ENCODE peak calls at places on chromosomes 3 and 15, in six cellular contexts. One of them, this sample, is unnamed.

GRCh38 chr3:188415196-188415595 is 261.2 kb downstream of the LPP start:
- DNase-seq in H1: no peak
- DNase-seq in trophoblast cell: no peak
- DNase-seq in mesenchymal stem cell: no peak
- DNase-seq in H9: no peak
- DNase-seq in IMR-90: peak; percentile 33
- DNase-seq in this sample: no peak

GRCh38 chr15:25403771-25404170 is 35.1 kb downstream of the UBE3A start:
- DNase-seq in trophoblast cell: no peak
- DNase-seq in H9: no peak
- DNase-seq in IMR-90: no peak
- DNase-seq in mesenchymal stem cell: no peak
- DNase-seq in H1: no peak
- DNase-seq in this sample: no peak

GRCh38 chr15:56838085-56838484 is 80.4 kb upstream of the TCF12 start:
- DNase-seq in H1: no peak
- DNase-seq in mesenchymal stem cell: no peak
- DNase-seq in trophoblast cell: no peak
- DNase-seq in H9: no peak
- DNase-seq in IMR-90: no peak
- DNase-seq in this sample: no peak

GRCh38 chr3:38966956-38967795 is 84.6 kb downstream of the SCN11A start:
- DNase-seq in H9: no peak
- DNase-seq in trophoblast cell: no peak
- DNase-seq in H1: no peak
- DNase-seq in mesenchymal stem cell: no peak
- DNase-seq in IMR-90: no peak
- DNase-seq in this sample: no peak

GRCh38 chr15:93250905-93251304 is 161.9 kb upstream of the RGMA start:
- DNase-seq in H9: no peak
- DNase-seq in IMR-90: no peak
- DNase-seq in trophoblast cell: no peak
- DNase-seq in mesenchymal stem cell: no peak
- DNase-seq in H1: no peak
- DNase-seq in this sample: no peak

GRCh38 chr3:56884387-56884786 is 82.6 kb upstream of the ARHGEF3 start:
- DNase-seq in IMR-90: no peak
- DNase-seq in H9: no peak
- DNase-seq in mesenchymal stem cell: no peak
- DNase-seq in trophoblast cell: no peak
- DNase-seq in H1: no peak
- DNase-seq in this sample: no peak

GRCh38 chr3:101453966-101454365 is 59.0 kb downstream of the SENP7 start:
- DNase-seq in trophoblast cell: no peak
- DNase-seq in IMR-90: peak; percentile 42
- DNase-seq in mesenchymal stem cell: no peak
- DNase-seq in H1: no peak
- DNase-seq in H9: no peak
- DNase-seq in this sample: no peak

GRCh38 chr3:138946554-138947302 is at the start of the genes FOXL2 and FOXL2NB:
- DNase-seq in H9: peak; percentile 86
- DNase-seq in IMR-90: peak; percentile 48
- DNase-seq in mesenchymal stem cell: peak; percentile 47
- DNase-seq in trophoblast cell: peak; percentile 31
- DNase-seq in H1: no peak
- DNase-seq in this sample: peak; percentile 57

GRCh38 chr3:55128201-55128870 is 200.5 kb upstream of the LRTM1 start:
- DNase-seq in H1: no peak
- DNase-seq in IMR-90: peak; percentile 28
- DNase-seq in H9: no peak
- DNase-seq in mesenchymal stem cell: no peak
- DNase-seq in trophoblast cell: no peak
- DNase-seq in this sample: peak; percentile 29

GRCh38 chr3:178001670-178002101 is 534.5 kb upstream of the KCNMB2 start:
- DNase-seq in mesenchymal stem cell: no peak
- DNase-seq in H1: no peak
- DNase-seq in H9: no peak
- DNase-seq in IMR-90: no peak
- DNase-seq in trophoblast cell: no peak
- DNase-seq in this sample: no peak

GRCh38 chr15:38029741-38030140 is 95.3 kb downstream of the TMCO5A start:
- DNase-seq in IMR-90: peak; percentile 86
- DNase-seq in H1: no peak
- DNase-seq in mesenchymal stem cell: no peak
- DNase-seq in trophoblast cell: no peak
- DNase-seq in H9: no peak
- DNase-seq in this sample: no peak

GRCh38 chr3:155884292-155884691 is 13.8 kb downstream of the GMPS start:
- DNase-seq in mesenchymal stem cell: no peak
- DNase-seq in trophoblast cell: no peak
- DNase-seq in IMR-90: no peak
- DNase-seq in H1: no peak
- DNase-seq in H9: no peak
- DNase-seq in this sample: no peak

GRCh38 chr3:76566904-76567303 is 473.0 kb upstream of the ROBO2 start:
- DNase-seq in H9: no peak
- DNase-seq in mesenchymal stem cell: no peak
- DNase-seq in H1: no peak
- DNase-seq in trophoblast cell: no peak
- DNase-seq in IMR-90: no peak
- DNase-seq in this sample: no peak

GRCh38 chr15:76127169-76127568 is 67.4 kb downstream of the TMEM266 start:
- DNase-seq in trophoblast cell: no peak
- DNase-seq in mesenchymal stem cell: no peak
- DNase-seq in H1: no peak
- DNase-seq in IMR-90: no peak
- DNase-seq in H9: no peak
- DNase-seq in this sample: no peak

GRCh38 chr3:157129782-157130137 is 30.2 kb downstream of the CCNL1 start:
- DNase-seq in mesenchymal stem cell: no peak
- DNase-seq in H1: no peak
- DNase-seq in H9: no peak
- DNase-seq in trophoblast cell: no peak
- DNase-seq in IMR-90: no peak
- DNase-seq in this sample: peak; percentile 26

GRCh38 chr15:70792171-70792573 is 28.8 kb upstream of the UACA start:
- DNase-seq in H9: no peak
- DNase-seq in H1: no peak
- DNase-seq in mesenchymal stem cell: peak; percentile 59
- DNase-seq in trophoblast cell: no peak
- DNase-seq in IMR-90: peak; percentile 87
- DNase-seq in this sample: no peak

GRCh38 chr15:81021321-81021720 is 20.6 kb downstream of the TLNRD1 start:
- DNase-seq in IMR-90: no peak
- DNase-seq in H1: no peak
- DNase-seq in trophoblast cell: no peak
- DNase-seq in mesenchymal stem cell: no peak
- DNase-seq in H9: no peak
- DNase-seq in this sample: no peak

GRCh38 chr3:107523361-107524213 is 825 bp downstream of the BBX start:
- DNase-seq in trophoblast cell: peak; percentile 28
- DNase-seq in H9: peak; percentile 51
- DNase-seq in mesenchymal stem cell: peak; percentile 74
- DNase-seq in H1: no peak
- DNase-seq in IMR-90: peak; percentile 33
- DNase-seq in this sample: peak; percentile 51

GRCh38 chr15:88915354-88915753 is 2.2 kb upstream of the MFGE8 start:
- DNase-seq in trophoblast cell: no peak
- DNase-seq in IMR-90: no peak
- DNase-seq in H9: no peak
- DNase-seq in H1: no peak
- DNase-seq in mesenchymal stem cell: no peak
- DNase-seq in this sample: no peak

GRCh38 chr15:89105147-89105546 is 16.9 kb downstream of the ABHD2 start:
- DNase-seq in IMR-90: peak; percentile 99
- DNase-seq in mesenchymal stem cell: peak; percentile 87
- DNase-seq in H9: no peak
- DNase-seq in trophoblast cell: no peak
- DNase-seq in H1: no peak
- DNase-seq in this sample: no peak

GRCh38 chr3:46353639-46354410 is at the start of gene CCR2:
- DNase-seq in H1: no peak
- DNase-seq in trophoblast cell: peak; percentile 49
- DNase-seq in H9: no peak
- DNase-seq in IMR-90: no peak
- DNase-seq in mesenchymal stem cell: no peak
- DNase-seq in this sample: no peak
- H3K14ac ChIP-seq in H1: no peak within 1 kb of the TSS
- H3K14ac ChIP-seq in trophoblast cell: no peak within 1 kb of the TSS
- H3K14ac ChIP-seq in H9: no peak within 1 kb of the TSS
- H3K14ac ChIP-seq in IMR-90: no peak within 1 kb of the TSS
- H3K14ac ChIP-seq in mesenchymal stem cell: no peak within 1 kb of the TSS
- H3K14ac ChIP-seq in this sample: no peak within 1 kb of the TSS

GRCh38 chr3:135981701-135982403 is 16.3 kb downstream of the PPP2R3A start:
- DNase-seq in IMR-90: no peak
- DNase-seq in mesenchymal stem cell: no peak
- DNase-seq in H1: no peak
- DNase-seq in H9: no peak
- DNase-seq in trophoblast cell: no peak
- DNase-seq in this sample: no peak
- H3K14ac ChIP-seq in IMR-90: no peak overlapping the region
- H3K14ac ChIP-seq in mesenchymal stem cell: no peak overlapping the region
- H3K14ac ChIP-seq in H1: no peak overlapping the region
- H3K14ac ChIP-seq in H9: no peak overlapping the region
- H3K14ac ChIP-seq in trophoblast cell: no peak overlapping the region
- H3K14ac ChIP-seq in this sample: no peak overlapping the region

GRCh38 chr3:159848348-159849118 is 140.1 kb upstream of the IL12A start:
- DNase-seq in H1: no peak
- DNase-seq in trophoblast cell: no peak
- DNase-seq in H9: no peak
- DNase-seq in mesenchymal stem cell: no peak
- DNase-seq in IMR-90: no peak
- DNase-seq in this sample: no peak
- H3K14ac ChIP-seq in H1: no peak overlapping the region
- H3K14ac ChIP-seq in trophoblast cell: peak overlapping the region; percentile 34
- H3K14ac ChIP-seq in H9: no peak overlapping the region
- H3K14ac ChIP-seq in mesenchymal stem cell: no peak overlapping the region
- H3K14ac ChIP-seq in IMR-90: no peak overlapping the region
- H3K14ac ChIP-seq in this sample: no peak overlapping the region

GRCh38 chr3:125622381-125622788 is 27.1 kb upstream of the OSBPL11 start:
- DNase-seq in trophoblast cell: no peak
- DNase-seq in H1: no peak
- DNase-seq in H9: no peak
- DNase-seq in IMR-90: no peak
- DNase-seq in mesenchymal stem cell: no peak
- DNase-seq in this sample: no peak

GRCh38 chr3:125633767-125634166 is 38.5 kb upstream of the OSBPL11 start:
- DNase-seq in IMR-90: no peak
- DNase-seq in trophoblast cell: no peak
- DNase-seq in H1: no peak
- DNase-seq in mesenchymal stem cell: no peak
- DNase-seq in H9: no peak
- DNase-seq in this sample: no peak

GRCh38 chr3:125624341-125624740 is 29.0 kb upstream of the OSBPL11 start:
- DNase-seq in trophoblast cell: no peak
- DNase-seq in mesenchymal stem cell: no peak
- DNase-seq in H9: no peak
- DNase-seq in H1: no peak
- DNase-seq in IMR-90: peak; percentile 49
- DNase-seq in this sample: no peak

GRCh38 chr3:125632597-125632996 is 37.3 kb upstream of the OSBPL11 start:
- DNase-seq in H1: no peak
- DNase-seq in mesenchymal stem cell: no peak
- DNase-seq in IMR-90: no peak
- DNase-seq in H9: no peak
- DNase-seq in trophoblast cell: no peak
- DNase-seq in this sample: no peak

GRCh38 chr3:125628212-125628611 is 32.9 kb upstream of the OSBPL11 start:
- DNase-seq in trophoblast cell: no peak
- DNase-seq in IMR-90: no peak
- DNase-seq in H9: no peak
- DNase-seq in mesenchymal stem cell: no peak
- DNase-seq in H1: no peak
- DNase-seq in this sample: no peak
- H3K14ac ChIP-seq in trophoblast cell: no peak overlapping the region
- H3K14ac ChIP-seq in IMR-90: no peak overlapping the region
- H3K14ac ChIP-seq in H9: no peak overlapping the region
- H3K14ac ChIP-seq in mesenchymal stem cell: no peak overlapping the region
- H3K14ac ChIP-seq in H1: no peak overlapping the region
- H3K14ac ChIP-seq in this sample: no peak overlapping the region

GRCh38 chr15:36398212-36398611 is 181.2 kb upstream of the CDIN1 start:
- DNase-seq in trophoblast cell: no peak
- DNase-seq in mesenchymal stem cell: no peak
- DNase-seq in H9: no peak
- DNase-seq in IMR-90: no peak
- DNase-seq in H1: no peak
- DNase-seq in this sample: no peak
- H3K14ac ChIP-seq in trophoblast cell: no peak overlapping the region
- H3K14ac ChIP-seq in mesenchymal stem cell: no peak overlapping the region
- H3K14ac ChIP-seq in H9: no peak overlapping the region
- H3K14ac ChIP-seq in IMR-90: no peak overlapping the region
- H3K14ac ChIP-seq in H1: no peak overlapping the region
- H3K14ac ChIP-seq in this sample: no peak overlapping the region

GRCh38 chr15:42359990-42360389 is 689 bp downstream of the CAPN3 start:
- DNase-seq in H1: no peak
- DNase-seq in H9: no peak
- DNase-seq in IMR-90: no peak
- DNase-seq in trophoblast cell: no peak
- DNase-seq in mesenchymal stem cell: no peak
- DNase-seq in this sample: no peak
- H3K14ac ChIP-seq in H1: no peak overlapping the region
- H3K14ac ChIP-seq in H9: no peak overlapping the region
- H3K14ac ChIP-seq in IMR-90: no peak overlapping the region
- H3K14ac ChIP-seq in trophoblast cell: no peak overlapping the region
- H3K14ac ChIP-seq in mesenchymal stem cell: no peak overlapping the region
- H3K14ac ChIP-seq in this sample: no peak overlapping the region

GRCh38 chr3:126548556-126549466 is 9.9 kb downstream of the C3orf22 start:
- DNase-seq in H1: no peak
- DNase-seq in mesenchymal stem cell: no peak
- DNase-seq in H9: peak; percentile 51
- DNase-seq in trophoblast cell: no peak
- DNase-seq in IMR-90: no peak
- DNase-seq in this sample: no peak
- H3K14ac ChIP-seq in H1: no peak overlapping the region
- H3K14ac ChIP-seq in mesenchymal stem cell: no peak overlapping the region
- H3K14ac ChIP-seq in H9: no peak overlapping the region
- H3K14ac ChIP-seq in trophoblast cell: no peak overlapping the region
- H3K14ac ChIP-seq in IMR-90: no peak overlapping the region
- H3K14ac ChIP-seq in this sample: no peak overlapping the region

This sample was measured in neuronal stem cell.